ENCODE peak calls at places on chromosomes 6 and 20, in four cellular contexts. N, G, X and V are unnamed samples.
A peak's percentile ranks its signal among the peaks of the same experiment; 100 is the strongest.

GRCh38 chr6:38604700-38605099 is 35.0 kb downstream of the BTBD9 start:
- DNase-seq in N (no peak), G (no peak), X (peak; percentile 3), V (no peak)

GRCh38 chr6:10613693-10614092 is 80.7 kb downstream of the C6orf52 start:
- DNase-seq in N (no peak), G (no peak), X (no peak), V (no peak)

GRCh38 chr20:3805594-3806264 is 9.6 kb downstream of the CDC25B start:
- DNase-seq in N (no peak), G (no peak), X (peak; percentile 72), V (no peak)

GRCh38 chr6:44339763-44340625 is 2.5 kb upstream of the SPATS1 start:
- DNase-seq in N (no peak), G (no peak), X (peak; percentile 22), V (peak; percentile 54)

GRCh38 chr20:2521369-2522305 is 12.9 kb upstream of the ZNF343 start:
- DNase-seq in N (peak; percentile 76), G (no peak), X (peak; percentile 61), V (no peak)

GRCh38 chr6:143745160-143746133 is 67.7 kb downstream of the PHACTR2 start:
- DNase-seq in N (peak; percentile 72), G (no peak), X (peak; percentile 88), V (no peak)

GRCh38 chr6:99614430-99615161 is 8.0 kb downstream of the PRDM13 start:
- DNase-seq in N (peak; percentile 83), G (no peak), X (peak; percentile 46), V (no peak)

GRCh38 chr6:589090-589489 is 67.8 kb downstream of the HUS1B start:
- DNase-seq in N (no peak), G (no peak), X (no peak), V (no peak)

GRCh38 chr20:19944772-19945459 is 72.2 kb upstream of the NAA20 start:
- DNase-seq in N (no peak), G (no peak), X (no peak), V (no peak)

GRCh38 chr6:25883991-25884390 is 9.9 kb upstream of the SLC17A3 start:
- DNase-seq in N (no peak), G (no peak), X (peak; percentile 74), V (no peak)

GRCh38 chr20:57594092-57594911 is 25.9 kb downstream of the ZBP1 start:
- DNase-seq in N (peak; percentile 78), G (peak; percentile 13), X (peak; percentile 46), V (no peak)

GRCh38 chr20:44748005-44748370 is 2.3 kb downstream of the KCNK15 start:
- DNase-seq in N (no peak), G (no peak), X (no peak), V (no peak)

GRCh38 chr6:24274441-24275083 is 83.3 kb downstream of the DCDC2 start:
- DNase-seq in N (peak; percentile 47), G (no peak), X (peak; percentile 7), V (no peak)

GRCh38 chr6:157161912-157162311 is 161.4 kb downstream of the TMEM242 start:
- DNase-seq in N (no peak), G (no peak), X (no peak), V (no peak)

GRCh38 chr20:62344782-62345181 is 22.3 kb downstream of the LAMA5 start:
- DNase-seq in N (no peak), G (no peak), X (no peak), V (no peak)

GRCh38 chr6:164022632-164023031 is 608.1 kb downstream of the QKI start:
- DNase-seq in N (no peak), G (no peak), X (no peak), V (no peak)

GRCh38 chr20:47400685-47401084 is 44.2 kb upstream of the ZMYND8 start:
- DNase-seq in N (peak; percentile 30), G (no peak), X (peak; percentile 81), V (no peak)

GRCh38 chr20:48697845-48698491 is 129.8 kb downstream of the PREX1 start:
- DNase-seq in N (no peak), G (no peak), X (peak; percentile 56), V (peak; percentile 17)

GRCh38 chr6:37713529-37714119 is 15.9 kb upstream of the MDGA1 start:
- DNase-seq in N (no peak), G (no peak), X (no peak), V (no peak)

GRCh38 chr20:51569815-51570741 is 27.6 kb upstream of the NFATC2 start:
- DNase-seq in N (no peak), G (no peak), X (peak; percentile 65), V (peak; percentile 54)

GRCh38 chr6:112330877-112331260 is 16.3 kb upstream of the RFPL4B start:
- DNase-seq in N (no peak), G (no peak), X (no peak), V (no peak)

GRCh38 chr6:12075067-12075563 is 63.0 kb downstream of the HIVEP1 start:
- DNase-seq in N (peak; percentile 10), G (no peak), X (no peak), V (no peak)

GRCh38 chr6:48213076-48213788 is 102.2 kb upstream of the PTCHD4 start:
- DNase-seq in N (no peak), G (no peak), X (no peak), V (no peak)

GRCh38 chr20:40663991-40664880 is 24.8 kb downstream of the MAFB start:
- DNase-seq in N (no peak), G (no peak), X (no peak), V (no peak)

DNA sequence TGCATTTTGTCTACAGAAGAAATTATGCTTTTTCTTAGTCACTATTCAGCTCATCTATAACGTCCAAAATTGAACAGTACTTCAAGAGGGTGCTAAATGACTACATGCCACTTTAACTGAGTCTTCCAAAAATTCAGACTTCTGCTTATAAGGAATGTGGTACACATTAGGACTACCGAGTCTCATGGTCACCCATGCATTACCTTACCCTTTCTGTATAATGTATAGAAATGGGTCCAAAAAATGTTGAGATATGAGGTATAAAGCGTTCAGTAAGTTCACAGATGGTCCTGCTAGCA is 118.8 kb upstream of the PRSS16 start:
- DNase-seq in N (no peak), G (no peak), X (no peak), V (no peak)
- H3K27ac ChIP-seq in N (no peak overlapping the region), G (no peak overlapping the region), X (no peak overlapping the region), V (peak overlapping the region; percentile 100)

GRCh38 chr6:51738614-51739013 is 348.8 kb downstream of the PKHD1 start:
- DNase-seq in N (peak; percentile 21), G (no peak), X (no peak), V (no peak)
- TF ChIP-seq REST in N (no peak), G (no peak), X (no peak), V (no peak)

GRCh38 chr6:71545905-71546304 is 257.3 kb downstream of the OGFRL1 start:
- DNase-seq in N (no peak), G (no peak), X (no peak), V (no peak)
- H3K27ac ChIP-seq in N (no peak overlapping the region), G (no peak overlapping the region), X (no peak overlapping the region), V (no peak overlapping the region)

GRCh38 chr6:2562721-2563120 is 188.0 kb downstream of the MYLK4 start:
- DNase-seq in N (no peak), G (no peak), X (no peak), V (no peak)
- TF ChIP-seq REST in N (no peak), G (no peak), X (no peak), V (no peak)